ENCODE peak calls at places on chromosomes 6 and 20, in seven cellular contexts. M is heart left ventricle, D is cardiac muscle cell, Y is SJSA1, B is lower lobe of right lung, G is uterus, X is endodermal cell. I is an unnamed sample.

GRCh38 chr6:87105823-87106222 is 10.9 kb upstream of the CGA start:
- DNase-seq in D (no peak), Y (no peak), B (no peak), M (no peak), X (no peak), G (no peak), I (no peak)

GRCh38 chr6:44666324-44666723 is 278.8 kb downstream of the CDC5L start:
- DNase-seq in B (no peak), M (no peak), G (no peak), Y (no peak), D (no peak), X (no peak), I (no peak)

GRCh38 chr20:47233333-47234188 is 122.9 kb downstream of the ZMYND8 start:
- DNase-seq in M (no peak), B (no peak), D (no peak), G (no peak), Y (no peak), X (no peak), I (no peak)

GRCh38 chr20:21008951-21009350 is 97.2 kb downstream of the LINC00237 start:
- DNase-seq in M (no peak), X (no peak), D (no peak), G (no peak), Y (no peak), B (no peak), I (no peak)

GRCh38 chr20:49985157-49985556 is 2.4 kb downstream of the SNAI1 start:
- DNase-seq in D (no peak), B (no peak), Y (no peak), M (no peak), G (no peak), X (no peak), I (no peak)

GRCh38 chr6:18148304-18149025 is 6.4 kb downstream of the TPMT start:
- DNase-seq in G (peak), B (no peak), X (no peak), Y (no peak), M (no peak), D (no peak), I (peak)

GRCh38 chr20:48155231-48155630 is 369.9 kb upstream of the SULF2 start:
- DNase-seq in X (no peak), M (no peak), B (no peak), D (no peak), Y (no peak), G (no peak), I (no peak)

GRCh38 chr6:111591370-111591900 is 14.2 kb downstream of the TRAF3IP2 start:
- DNase-seq in B (peak), D (no peak), M (peak), X (no peak), G (peak), Y (peak), I (peak)

GRCh38 chr6:7080311-7080710 is 27.4 kb upstream of the RREB1 start:
- DNase-seq in D (no peak), M (no peak), B (no peak), X (no peak), Y (no peak), G (no peak), I (no peak)

GRCh38 chr20:35225319-35226125 is 968 bp upstream of the MMP24 start:
- DNase-seq in Y (no peak), X (peak), B (no peak), G (no peak), M (no peak), D (no peak), I (no peak)

GRCh38 chr6:6875818-6876470 is 231.8 kb upstream of the RREB1 start:
- DNase-seq in B (no peak), M (no peak), D (no peak), G (no peak), X (no peak), Y (no peak), I (no peak)

GRCh38 chr20:58389324-58389967 is 417 bp downstream of the VAPB start:
- DNase-seq in G (no peak), B (no peak), Y (peak), D (peak), X (no peak), M (no peak), I (peak)

GRCh38 chr6:133241088-133241900 is at the start of gene EYA4:
- DNase-seq in M (peak), G (no peak), Y (no peak), X (peak), D (peak), B (no peak), I (no peak)

GRCh38 chr20:3590164-3590563 is 73.0 kb downstream of the GFRA4 start:
- DNase-seq in Y (no peak), X (no peak), B (no peak), G (no peak), M (no peak), D (no peak), I (no peak)

GRCh38 chr20:49335456-49335855 is 57.6 kb upstream of the ZNFX1 start:
- DNase-seq in M (no peak), B (no peak), Y (no peak), X (no peak), D (no peak), G (no peak), I (no peak)

GRCh38 chr6:44416103-44416502 is 28.6 kb downstream of the CDC5L start:
- DNase-seq in Y (no peak), B (no peak), M (no peak), X (no peak), D (no peak), G (no peak), I (no peak)

GRCh38 chr6:156864557-156864956 is 87.4 kb downstream of the ARID1B start:
- DNase-seq in X (peak), M (no peak), B (no peak), D (no peak), Y (no peak), G (no peak), I (no peak)

GRCh38 chr6:154791561-154792317 is 58.5 kb downstream of the SCAF8 start:
- DNase-seq in B (no peak), D (no peak), X (no peak), Y (no peak), G (no peak), M (no peak), I (no peak)

GRCh38 chr6:108921547-108922331 is 73.5 kb downstream of the ARMC2 start:
- DNase-seq in X (no peak), Y (no peak), D (no peak), B (no peak), M (no peak), G (peak), I (no peak)

GRCh38 chr20:17786221-17786718 is 86.5 kb downstream of the BANF2 start:
- DNase-seq in G (peak), M (peak), X (no peak), Y (no peak), B (no peak), D (no peak), I (no peak)

GRCh38 chr6:159117541-159117940 is 51.7 kb upstream of the FNDC1 start:
- DNase-seq in Y (no peak), B (no peak), X (no peak), D (no peak), G (no peak), M (no peak), I (no peak)

GRCh38 chr6:30206799-30207618 is 6.2 kb downstream of the TRIM26 start:
- DNase-seq in B (no peak), X (peak), M (no peak), D (peak), Y (no peak), G (no peak), I (peak)

GRCh38 chr6:38176797-38177751 is 357.5 kb downstream of the ZFAND3 start:
- DNase-seq in M (no peak), B (no peak), D (no peak), G (no peak), Y (no peak), X (peak), I (peak)

GRCh38 chr6:829646-830045 is 136.7 kb upstream of the EXOC2 start:
- DNase-seq in G (no peak), M (no peak), D (no peak), B (no peak), Y (peak), X (peak), I (no peak)

GRCh38 chr6:114735118-114735730 is 392.4 kb upstream of the HS3ST5 start:
- DNase-seq in Y (no peak), M (no peak), G (no peak), D (no peak), B (no peak), X (no peak), I (no peak)

DNA sequence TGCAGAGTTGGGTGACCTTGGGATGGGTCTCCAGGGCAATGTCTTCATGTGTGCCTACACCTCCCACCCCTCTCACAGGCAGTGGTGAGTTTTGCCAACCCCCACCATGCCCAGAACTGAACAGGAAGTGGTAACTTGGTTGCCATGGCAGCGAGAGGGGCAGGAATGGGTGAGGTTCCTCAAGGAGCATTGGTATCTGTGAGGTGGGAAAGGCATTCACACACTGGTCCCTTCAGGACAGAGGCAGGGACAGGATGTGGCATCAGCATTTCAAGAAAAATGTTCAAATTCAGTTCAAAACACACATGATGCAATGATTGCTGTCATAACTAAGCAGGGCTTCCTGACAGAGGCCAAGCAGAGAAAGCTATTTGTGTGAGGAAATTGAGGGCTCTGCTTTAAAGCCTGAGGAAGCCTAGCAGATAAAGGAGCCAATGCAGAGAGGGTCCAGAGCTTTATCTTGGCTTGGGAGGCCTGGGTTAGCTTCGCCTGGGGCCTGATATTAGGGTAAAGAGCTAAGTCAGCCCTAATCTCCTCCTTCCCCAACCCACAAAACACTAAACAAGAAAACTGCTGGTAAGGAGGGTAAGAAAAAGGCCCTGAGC is 551 bp downstream of the TREML2 start:
- DNase-seq in M (peak), B (peak), D (no peak), X (peak), G (no peak), Y (no peak), I (peak)
- H3K27ac ChIP-seq in M (no peak), B (peak), D (no peak), X (no peak), G (no peak), Y (no peak), I (peak)

GRCh38 chr6:137705166-137706064 is 161.6 kb upstream of the TNFAIP3 start:
- DNase-seq in D (peak), Y (peak), M (peak), B (peak), G (peak), X (peak), I (peak)

GRCh38 chr6:137706065-137706422 is 161.0 kb upstream of the TNFAIP3 start:
- DNase-seq in X (no peak), D (no peak), Y (no peak), M (no peak), G (no peak), B (no peak), I (no peak)

GRCh38 chr6:137707590-137708360 is 159.3 kb upstream of the TNFAIP3 start:
- DNase-seq in Y (peak), D (peak), G (peak), M (peak), B (peak), X (peak), I (peak)

GRCh38 chr6:137708481-137708880 is 158.6 kb upstream of the TNFAIP3 start:
- DNase-seq in Y (no peak), M (no peak), X (no peak), B (no peak), D (no peak), G (no peak), I (no peak)

GRCh38 chr6:137707038-137707589 is 159.9 kb upstream of the TNFAIP3 start:
- DNase-seq in D (no peak), X (no peak), B (no peak), G (no peak), Y (no peak), M (no peak), I (no peak)
- H3K4me3 ChIP-seq in D (no peak), X (no peak), B (no peak), G (no peak), Y (no peak), M (no peak), I (no peak)

DNA sequence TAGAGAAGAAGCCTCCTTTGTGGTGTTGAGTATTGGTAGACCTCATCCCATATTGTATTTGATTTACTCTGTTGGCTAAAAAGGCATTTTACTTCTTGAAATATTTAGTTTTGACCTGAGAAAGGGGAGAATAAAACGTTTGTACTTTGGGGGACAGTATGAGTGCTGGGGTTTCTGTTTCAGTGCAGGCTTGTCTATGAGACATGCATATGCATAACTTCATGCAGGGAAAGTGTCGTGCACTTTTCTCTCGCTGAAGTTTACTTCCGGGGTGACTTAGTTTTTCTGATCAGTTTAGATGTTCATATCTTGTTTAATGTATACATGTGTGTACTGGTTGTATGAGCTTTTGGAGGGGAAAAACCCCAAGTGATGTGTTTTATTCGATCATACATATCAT is 59.5 kb downstream of the UTRN start:
- DNase-seq in M (no peak), G (no peak), B (no peak), Y (no peak), X (no peak), D (no peak), I (no peak)
- H3K27ac ChIP-seq in M (peak), G (peak), B (peak), Y (no peak), X (no peak), D (no peak), I (peak)

GRCh38 chr20:53287357-53288042 is 306.1 kb downstream of the ZNF217 start:
- DNase-seq in G (no peak), D (no peak), B (no peak), M (no peak), Y (no peak), X (no peak), I (no peak)
- H3K4me3 ChIP-seq in G (no peak), D (no peak), B (no peak), M (no peak), Y (no peak), X (no peak), I (no peak)

GRCh38 chr6:36623547-36624459 is 29.6 kb downstream of the SRSF3 start:
- DNase-seq in M (peak), Y (peak), D (peak), G (peak), X (peak), B (peak), I (peak)
- H3K27ac ChIP-seq in M (no peak), Y (no peak), D (no peak), G (peak), X (no peak), B (no peak), I (peak)

I was measured in transverse colon.